ENCODE peak calls at places on chromosomes 7 and 10, in eight cellular contexts. W is mucosa of descending colon; C is heart right ventricle; D is neural crest cell; T is HuH-7; Z is iris pigment epithelial cell; L is AG09309; J is stimulated activated CD8-positive, alpha-beta memory T cell treated with anti-CD3 and anti-CD28 coated beads, Interleukin-15, amount 100 ng/mL, for 24 hours. G is an unnamed sample.

GRCh38 chr10:96124230-96125141 is 5.6 kb upstream of the ZNF518A start:
- DNase-seq in W (peak), C (no peak), D (peak), T (peak), Z (peak), L (no peak), J (no peak), G (peak)

GRCh38 chr10:127386606-127387327 is 162.3 kb upstream of the NPS start:
- DNase-seq in W (no peak), C (no peak), D (no peak), T (no peak), Z (no peak), L (no peak), J (no peak), G (no peak)

GRCh38 chr10:97538839-97539238 is 33.7 kb upstream of the ANKRD2 start:
- DNase-seq in W (peak), C (no peak), D (no peak), T (no peak), Z (no peak), L (no peak), J (no peak), G (no peak)

GRCh38 chr7:69693042-69693441 is 94.8 kb downstream of the AUTS2 start:
- DNase-seq in W (no peak), C (no peak), D (no peak), T (no peak), Z (no peak), L (no peak), J (no peak), G (no peak)

GRCh38 chr7:46320956-46321355 is 399.9 kb upstream of the IGFBP3 start:
- DNase-seq in W (no peak), C (no peak), D (no peak), T (no peak), Z (peak), L (no peak), J (no peak), G (no peak)

GRCh38 chr10:76396126-76396525 is 964.7 kb downstream of the LRMDA start:
- DNase-seq in W (no peak), C (no peak), D (no peak), T (no peak), Z (no peak), L (no peak), J (no peak), G (no peak)

GRCh38 chr10:77478248-77478963 is 159.2 kb downstream of the KCNMA1 start:
- DNase-seq in W (no peak), C (no peak), D (no peak), T (no peak), Z (peak), L (peak), J (no peak), G (no peak)

GRCh38 chr10:58969578-58969977 is 206.9 kb upstream of the PHYHIPL start:
- DNase-seq in W (no peak), C (no peak), D (no peak), T (no peak), Z (peak), L (peak), J (no peak), G (no peak)

GRCh38 chr10:34994565-34995142 is 95.5 kb downstream of the CUL2 start:
- DNase-seq in W (no peak), C (no peak), D (peak), T (peak), Z (peak), L (peak), J (no peak), G (peak)

GRCh38 chr10:132296671-132297443 is 10.9 kb downstream of the STK32C start:
- DNase-seq in W (peak), C (no peak), D (no peak), T (no peak), Z (no peak), L (no peak), J (no peak), G (no peak)

GRCh38 chr10:52558090-52558489 is 214.5 kb downstream of the MBL2 start:
- DNase-seq in W (no peak), C (no peak), D (no peak), T (no peak), Z (no peak), L (no peak), J (no peak), G (no peak)

GRCh38 chr10:124587811-124588211 is 126.2 kb downstream of the LHPP start:
- DNase-seq in W (no peak), C (no peak), D (no peak), T (no peak), Z (no peak), L (no peak), J (no peak), G (peak)

GRCh38 chr7:135980665-135981180 is 3.6 kb upstream of the MTPN start:
- DNase-seq in W (no peak), C (no peak), D (no peak), T (no peak), Z (peak), L (peak), J (no peak), G (no peak)

GRCh38 chr7:17318146-17318545 is 19.7 kb downstream of the AHR start:
- DNase-seq in W (no peak), C (no peak), D (no peak), T (no peak), Z (peak), L (peak), J (no peak), G (no peak)

GRCh38 chr10:61257956-61258496 is 195.2 kb downstream of the TMEM26 start:
- DNase-seq in W (no peak), C (no peak), D (no peak), T (no peak), Z (peak), L (no peak), J (no peak), G (no peak)

GRCh38 chr7:43872401-43873165 is 3.3 kb upstream of the MRPS24 start:
- DNase-seq in W (no peak), C (no peak), D (no peak), T (no peak), Z (peak), L (peak), J (no peak), G (no peak)

GRCh38 chr7:3575753-3576531 is 274.9 kb downstream of the SDK1 start:
- DNase-seq in W (no peak), C (no peak), D (no peak), T (no peak), Z (no peak), L (no peak), J (no peak), G (no peak)

GRCh38 chr7:100156331-100157068 is 2.0 kb downstream of the TRAPPC14 start:
- DNase-seq in W (peak), C (no peak), D (no peak), T (no peak), Z (no peak), L (no peak), J (no peak), G (no peak)

GRCh38 chr7:140607441-140607989 is 33.1 kb downstream of the DENND2A start:
- DNase-seq in W (peak), C (peak), D (no peak), T (no peak), Z (peak), L (no peak), J (no peak), G (no peak)

GRCh38 chr10:10830316-10831061 is 187.2 kb upstream of the CELF2 start:
- DNase-seq in W (no peak), C (no peak), D (no peak), T (no peak), Z (peak), L (peak), J (no peak), G (no peak)

GRCh38 chr7:121406461-121406860 is 10.4 kb upstream of the FAM3C start:
- DNase-seq in W (no peak), C (no peak), D (no peak), T (no peak), Z (no peak), L (no peak), J (no peak), G (no peak)

GRCh38 chr7:155396661-155397060 is 61.3 kb upstream of the EN2 start:
- DNase-seq in W (no peak), C (no peak), D (no peak), T (no peak), Z (no peak), L (no peak), J (no peak), G (no peak)

GRCh38 chr10:17425584-17426262 is 28.7 kb downstream of the ST8SIA6 start:
- DNase-seq in W (peak), C (no peak), D (no peak), T (no peak), Z (no peak), L (no peak), J (no peak), G (no peak)

GRCh38 chr7:98287486-98287959 is 6.0 kb downstream of the BRI3 start:
- DNase-seq in W (peak), C (no peak), D (no peak), T (no peak), Z (no peak), L (no peak), J (no peak), G (peak)

GRCh38 chr10:71068811-71069411 is 143.5 kb upstream of the UNC5B start:
- DNase-seq in W (no peak), C (peak), D (no peak), T (no peak), Z (peak), L (peak), J (no peak), G (no peak)

GRCh38 chr7:156892086-156892800 is 740 bp downstream of the LMBR1 start:
- DNase-seq in W (peak), C (peak), D (peak), T (peak), Z (no peak), L (no peak), J (peak), G (peak)

GRCh38 chr10:113907166-113907565 is 52.7 kb downstream of the NHLRC2 start:
- DNase-seq in W (no peak), C (no peak), D (no peak), T (no peak), Z (peak), L (no peak), J (no peak), G (no peak)

GRCh38 chr10:115278294-115278693 is 185.1 kb downstream of the ATRNL1 start:
- DNase-seq in W (no peak), C (no peak), D (no peak), T (no peak), Z (no peak), L (no peak), J (no peak), G (no peak)

GRCh38 chr7:80729586-80730320 is 91.3 kb downstream of the CD36 start:
- DNase-seq in W (no peak), C (no peak), D (no peak), T (no peak), Z (peak), L (peak), J (no peak), G (no peak)

GRCh38 chr10:33211123-33211878 is 123.2 kb downstream of the NRP1 start:
- DNase-seq in W (peak), C (peak), D (no peak), T (no peak), Z (peak), L (peak), J (no peak), G (no peak)

GRCh38 chr7:122364761-122365280 is 60.3 kb upstream of the FEZF1 start:
- DNase-seq in W (no peak), C (no peak), D (no peak), T (no peak), Z (no peak), L (no peak), J (no peak), G (no peak)

GRCh38 chr10:127300868-127301321 is 104.5 kb upstream of the INSYN2A start:
- DNase-seq in W (no peak), C (no peak), D (no peak), T (peak), Z (no peak), L (no peak), J (no peak), G (no peak)

GRCh38 chr7:157503229-157503628 is 166.4 kb downstream of the DNAJB6 start:
- DNase-seq in W (no peak), C (no peak), D (no peak), T (no peak), Z (no peak), L (no peak), J (no peak), G (no peak)

GRCh38 chr7:123023126-123023525 is 27.6 kb upstream of the TAS2R16 start:
- DNase-seq in W (no peak), C (no peak), D (no peak), T (no peak), Z (peak), L (no peak), J (no peak), G (no peak)

GRCh38 chr10:119377905-119378736 is 164.4 kb downstream of the RGS10 start:
- DNase-seq in W (peak), C (peak), D (no peak), T (no peak), Z (no peak), L (no peak), J (no peak), G (no peak)

GRCh38 chr7:116545411-116545993 is 20.7 kb downstream of the CAV1 start:
- DNase-seq in W (no peak), C (no peak), D (no peak), T (no peak), Z (no peak), L (no peak), J (no peak), G (no peak)

G was measured in Caco-2.